ENCODE peak calls at places on chromosomes 7 and 10, in eight cellular contexts. H is ecto neural progenitor cell; L is anterior cingulate cortex; A is EL; E is activated naive CD4-positive, alpha-beta T cell treated with Interleukin-2 at 50 U/mL for 16 hours; V is stimulated activated CD4-positive, alpha-beta T cell treated with anti-CD3 and anti-CD28 coated beads, Interleukin-1b, Interleukin-23, amount 100 ng/mL, for 1 hour; T is left cardiac atrium; N is dermis microvascular lymphatic vessel endothelial cell. R is an unnamed sample.

GRCh38 chr10:5147981-5148677 is 36.8 kb downstream of the AKR1C8 start:
- DNase-seq in L (no peak), T (no peak), H (no peak), E (no peak), A (no peak), V (no peak), N (no peak), R (no peak)

GRCh38 chr10:71068811-71069411 is 143.5 kb upstream of the UNC5B start:
- DNase-seq in V (no peak), H (no peak), T (peak; percentile 66), A (peak; percentile 24), L (peak; percentile 25), N (peak; percentile 35), E (no peak), R (no peak)

GRCh38 chr10:84416245-84416555 is 87.8 kb downstream of the CCSER2 start:
- DNase-seq in V (no peak), N (no peak), E (no peak), L (no peak), A (no peak), T (no peak), H (no peak), R (no peak)

GRCh38 chr10:100963826-100964225 is 5.5 kb upstream of the SEMA4G start:
- DNase-seq in N (no peak), L (no peak), T (no peak), E (no peak), A (no peak), H (no peak), V (no peak), R (no peak)

GRCh38 chr10:38102889-38103288 is 8.8 kb downstream of the ZNF37A start:
- DNase-seq in N (no peak), V (no peak), A (no peak), T (no peak), E (no peak), L (no peak), H (no peak), R (no peak)

GRCh38 chr7:55474944-55475911 is 97.1 kb downstream of the VOPP1 start:
- DNase-seq in A (no peak), H (no peak), T (no peak), E (no peak), L (no peak), V (no peak), N (no peak), R (no peak)

GRCh38 chr7:121341933-121342332 is 13.1 kb downstream of the WNT16 start:
- DNase-seq in V (no peak), L (no peak), E (no peak), H (no peak), A (peak; percentile 6), N (no peak), T (no peak), R (no peak)

GRCh38 chr10:131354380-131354779 is 42.9 kb upstream of the TCERG1L start:
- DNase-seq in H (peak; percentile 71), E (no peak), A (no peak), T (no peak), L (no peak), V (no peak), N (no peak), R (no peak)

GRCh38 chr10:108388716-108389115 is 1224.2 kb upstream of the SORCS1 start:
- DNase-seq in L (no peak), V (no peak), E (no peak), H (no peak), N (no peak), T (no peak), A (no peak), R (no peak)

GRCh38 chr10:805635-806305 is 116.3 kb upstream of the DIP2C start:
- DNase-seq in H (peak; percentile 42), E (no peak), V (no peak), T (no peak), N (no peak), L (no peak), A (no peak), R (no peak)

GRCh38 chr7:40889099-40889498 is 754.3 kb downstream of the SUGCT start:
- DNase-seq in N (no peak), H (no peak), L (no peak), A (no peak), V (no peak), T (no peak), E (no peak), R (no peak)

GRCh38 chr7:135541029-135541428 is 16.7 kb upstream of the NUP205 start:
- DNase-seq in H (no peak), N (no peak), T (no peak), E (no peak), L (no peak), V (no peak), A (no peak), R (no peak)

R was measured in C1 segment of cervical spinal cord.